ENCODE peak calls at places on chromosomes 5 and 9, in seven cellular contexts. U, S, C, W, R, J and K are unnamed samples.

GRCh38 chr9:94900222-94901018 is 173.9 kb downstream of the AOPEP start:
- DNase-seq in U (no peak), S (no peak), C (no peak), W (peak), R (peak), J (no peak), K (no peak)

GRCh38 chr9:126514037-126514821 is 99.5 kb upstream of the LMX1B start:
- DNase-seq in U (peak), S (peak), C (peak), W (no peak), R (no peak), J (peak), K (no peak)

GRCh38 chr5:177310757-177311173 is 933 bp downstream of the MXD3 start:
- DNase-seq in U (no peak), S (peak), C (peak), W (no peak), R (no peak), J (no peak), K (peak)

GRCh38 chr5:116553366-116553765 is 21.3 kb downstream of the SEMA6A start:
- DNase-seq in U (no peak), S (no peak), C (peak), W (no peak), R (no peak), J (no peak), K (no peak)

GRCh38 chr5:147616401-147616800 is 106.5 kb upstream of the DPYSL3 start:
- DNase-seq in U (no peak), S (no peak), C (no peak), W (no peak), R (no peak), J (no peak), K (no peak)

GRCh38 chr9:6609499-6610016 is 36.0 kb downstream of the GLDC start:
- DNase-seq in U (no peak), S (no peak), C (no peak), W (no peak), R (no peak), J (no peak), K (no peak)

GRCh38 chr5:33321026-33321425 is 119.7 kb upstream of the TARS1 start:
- DNase-seq in U (no peak), S (no peak), C (no peak), W (peak), R (peak), J (no peak), K (no peak)

GRCh38 chr9:8835291-8835690 is 1035.7 kb upstream of the DMAC1 start:
- DNase-seq in U (no peak), S (no peak), C (no peak), W (no peak), R (no peak), J (no peak), K (no peak)

GRCh38 chr5:170360712-170361501 is 28.3 kb downstream of the KCNMB1 start:
- DNase-seq in U (no peak), S (no peak), C (no peak), W (no peak), R (no peak), J (no peak), K (no peak)

GRCh38 chr5:93715327-93715726 is 26.1 kb downstream of the POU5F2 start:
- DNase-seq in U (no peak), S (no peak), C (peak), W (no peak), R (no peak), J (no peak), K (no peak)

GRCh38 chr5:115456056-115456455 is 88.5 kb downstream of the FEM1C start:
- DNase-seq in U (no peak), S (no peak), C (no peak), W (no peak), R (no peak), J (no peak), K (no peak)

GRCh38 chr5:179294891-179295777 is 50.1 kb downstream of the ADAMTS2 start:
- DNase-seq in U (no peak), S (no peak), C (no peak), W (no peak), R (peak), J (no peak), K (no peak)

GRCh38 chr5:10582512-10582897 is 18.6 kb downstream of the ANKRD33B start:
- DNase-seq in U (no peak), S (no peak), C (no peak), W (no peak), R (no peak), J (no peak), K (no peak)

GRCh38 chr9:93118863-93119702 is 15.0 kb downstream of the NINJ1 start:
- DNase-seq in U (no peak), S (no peak), C (no peak), W (no peak), R (peak), J (no peak), K (no peak)

GRCh38 chr9:104094534-104095020 is 468 bp downstream of the SMC2 start:
- DNase-seq in U (no peak), S (no peak), C (no peak), W (no peak), R (no peak), J (peak), K (no peak)

GRCh38 chr5:15763754-15764153 is 263.8 kb downstream of the FBXL7 start:
- DNase-seq in U (no peak), S (no peak), C (no peak), W (no peak), R (no peak), J (no peak), K (no peak)

GRCh38 chr5:53930457-53930856 is 370.0 kb downstream of the NDUFS4 start:
- DNase-seq in U (no peak), S (no peak), C (no peak), W (no peak), R (no peak), J (no peak), K (no peak)

GRCh38 chr5:58056546-58056945 is 403.3 kb downstream of the PLK2 start:
- DNase-seq in U (no peak), S (no peak), C (no peak), W (no peak), R (no peak), J (no peak), K (no peak)